ENCODE peak calls at places on chromosomes 3 and 15, in six cellular contexts. One of them, this sample, is unnamed.

GRCh38 chr3:156787926-156788663 is 38.1 kb upstream of the LEKR1 start:
- DNase-seq in GM12878: no peak
- DNase-seq in GM12891: no peak
- DNase-seq in H1: no peak
- DNase-seq in HepG2: no peak
- DNase-seq in K562: peak; percentile 84
- DNase-seq in this sample: no peak

GRCh38 chr15:70475921-70476320 is 287.4 kb downstream of the UACA start:
- DNase-seq in GM12878: no peak
- DNase-seq in GM12891: no peak
- DNase-seq in H1: no peak
- DNase-seq in HepG2: no peak
- DNase-seq in K562: no peak
- DNase-seq in this sample: no peak

GRCh38 chr3:193680220-193680619 is 87.2 kb downstream of the OPA1 start:
- DNase-seq in GM12878: no peak
- DNase-seq in GM12891: no peak
- DNase-seq in H1: no peak
- DNase-seq in HepG2: no peak
- DNase-seq in K562: peak; percentile 3
- DNase-seq in this sample: no peak

GRCh38 chr3:78281381-78281780 is 1241.5 kb downstream of the ROBO2 start:
- DNase-seq in GM12878: no peak
- DNase-seq in GM12891: no peak
- DNase-seq in H1: no peak
- DNase-seq in HepG2: no peak
- DNase-seq in K562: no peak
- DNase-seq in this sample: no peak

GRCh38 chr3:129260606-129261005 is 11.2 kb downstream of the COPG1 start:
- DNase-seq in GM12878: no peak
- DNase-seq in GM12891: no peak
- DNase-seq in H1: no peak
- DNase-seq in HepG2: no peak
- DNase-seq in K562: no peak
- DNase-seq in this sample: no peak

GRCh38 chr3:69439683-69440270 is 53.9 kb upstream of the FRMD4B start:
- DNase-seq in GM12878: peak; percentile 16
- DNase-seq in GM12891: no peak
- DNase-seq in H1: no peak
- DNase-seq in HepG2: peak; percentile 3
- DNase-seq in K562: peak; percentile 3
- DNase-seq in this sample: no peak

GRCh38 chr15:71011503-71012155 is 103.6 kb upstream of the THSD4 start:
- DNase-seq in GM12878: no peak
- DNase-seq in GM12891: no peak
- DNase-seq in H1: no peak
- DNase-seq in HepG2: peak; percentile 3
- DNase-seq in K562: peak; percentile 1
- DNase-seq in this sample: no peak

GRCh38 chr15:55917881-55918296 is 75.5 kb downstream of the NEDD4 start:
- DNase-seq in GM12878: no peak
- DNase-seq in GM12891: no peak
- DNase-seq in H1: no peak
- DNase-seq in HepG2: peak; percentile 58
- DNase-seq in K562: peak; percentile 28
- DNase-seq in this sample: no peak

GRCh38 chr3:123392871-123393620 is 55.8 kb downstream of the ADCY5 start:
- DNase-seq in GM12878: no peak
- DNase-seq in GM12891: no peak
- DNase-seq in H1: no peak
- DNase-seq in HepG2: no peak
- DNase-seq in K562: no peak
- DNase-seq in this sample: no peak

GRCh38 chr3:70120360-70120966 is 120.9 kb downstream of the SAMMSON start:
- DNase-seq in GM12878: peak; percentile 36
- DNase-seq in GM12891: peak; percentile 51
- DNase-seq in H1: peak; percentile 75
- DNase-seq in HepG2: peak; percentile 65
- DNase-seq in K562: peak; percentile 84
- DNase-seq in this sample: peak; percentile 38

GRCh38 chr15:41557673-41558399 is 1.2 kb upstream of the TYRO3 start:
- DNase-seq in GM12878: peak; percentile 7
- DNase-seq in GM12891: peak; percentile 69
- DNase-seq in H1: peak; percentile 86
- DNase-seq in HepG2: peak; percentile 47
- DNase-seq in K562: peak; percentile 84
- DNase-seq in this sample: peak; percentile 43

GRCh38 chr3:48180021-48180420 is 8.2 kb downstream of the CDC25A start:
- DNase-seq in GM12878: no peak
- DNase-seq in GM12891: no peak
- DNase-seq in H1: no peak
- DNase-seq in HepG2: no peak
- DNase-seq in K562: no peak
- DNase-seq in this sample: no peak

GRCh38 chr3:157611176-157611575 is 108.0 kb upstream of the VEPH1 start:
- DNase-seq in GM12878: no peak
- DNase-seq in GM12891: no peak
- DNase-seq in H1: no peak
- DNase-seq in HepG2: no peak
- DNase-seq in K562: no peak
- DNase-seq in this sample: no peak

GRCh38 chr3:99114565-99115291 is 213.2 kb upstream of the DCBLD2 start:
- DNase-seq in GM12878: no peak
- DNase-seq in GM12891: no peak
- DNase-seq in H1: peak; percentile 41
- DNase-seq in HepG2: peak; percentile 20
- DNase-seq in K562: peak; percentile 8
- DNase-seq in this sample: no peak

GRCh38 chr3:46031747-46032146 is 4.5 kb upstream of the XCR1 start:
- DNase-seq in GM12878: no peak
- DNase-seq in GM12891: no peak
- DNase-seq in H1: no peak
- DNase-seq in HepG2: peak; percentile 16
- DNase-seq in K562: no peak
- DNase-seq in this sample: no peak

GRCh38 chr3:183117046-183117445 is 17.8 kb upstream of the MCCC1 start:
- DNase-seq in GM12878: no peak
- DNase-seq in GM12891: no peak
- DNase-seq in H1: no peak
- DNase-seq in HepG2: no peak
- DNase-seq in K562: no peak
- DNase-seq in this sample: no peak

GRCh38 chr3:71753716-71754609 is at the start of gene GPR27:
- DNase-seq in GM12878: no peak
- DNase-seq in GM12891: peak; percentile 27
- DNase-seq in H1: no peak
- DNase-seq in HepG2: no peak
- DNase-seq in K562: no peak
- DNase-seq in this sample: no peak

GRCh38 chr3:143750856-143751255 is 97.4 kb downstream of the SLC9A9 start:
- DNase-seq in GM12878: no peak
- DNase-seq in GM12891: no peak
- DNase-seq in H1: no peak
- DNase-seq in HepG2: no peak
- DNase-seq in K562: no peak
- DNase-seq in this sample: no peak

GRCh38 chr3:106206165-106206564 is 337.4 kb upstream of the CBLB start:
- DNase-seq in GM12878: peak; percentile 28
- DNase-seq in GM12891: peak; percentile 4
- DNase-seq in H1: no peak
- DNase-seq in HepG2: no peak
- DNase-seq in K562: no peak
- DNase-seq in this sample: no peak

GRCh38 chr3:191901746-191902145 is 440.8 kb downstream of the PYDC2 start:
- DNase-seq in GM12878: no peak
- DNase-seq in GM12891: no peak
- DNase-seq in H1: no peak
- DNase-seq in HepG2: no peak
- DNase-seq in K562: no peak
- DNase-seq in this sample: no peak

GRCh38 chr3:125220183-125220582 is 7.6 kb upstream of the SLC12A8 start:
- DNase-seq in GM12878: no peak
- DNase-seq in GM12891: no peak
- DNase-seq in H1: no peak
- DNase-seq in HepG2: no peak
- DNase-seq in K562: no peak
- DNase-seq in this sample: no peak

GRCh38 chr3:43995929-43996378 is 245.7 kb upstream of the TOPAZ1 start:
- DNase-seq in GM12878: no peak
- DNase-seq in GM12891: no peak
- DNase-seq in H1: no peak
- DNase-seq in HepG2: no peak
- DNase-seq in K562: no peak
- DNase-seq in this sample: no peak

GRCh38 chr3:43998374-43998840 is 243.3 kb upstream of the TOPAZ1 start:
- DNase-seq in GM12878: no peak
- DNase-seq in GM12891: no peak
- DNase-seq in H1: no peak
- DNase-seq in HepG2: no peak
- DNase-seq in K562: no peak
- DNase-seq in this sample: no peak

GRCh38 chr3:43996379-43997301 is 245.0 kb upstream of the TOPAZ1 start:
- DNase-seq in GM12878: no peak
- DNase-seq in GM12891: peak; percentile 18
- DNase-seq in H1: no peak
- DNase-seq in HepG2: no peak
- DNase-seq in K562: no peak
- DNase-seq in this sample: peak; percentile 32

GRCh38 chr3:43998841-43999805 is 242.6 kb upstream of the TOPAZ1 start:
- DNase-seq in GM12878: no peak
- DNase-seq in GM12891: peak; percentile 42
- DNase-seq in H1: no peak
- DNase-seq in HepG2: no peak
- DNase-seq in K562: no peak
- DNase-seq in this sample: no peak

DNA sequence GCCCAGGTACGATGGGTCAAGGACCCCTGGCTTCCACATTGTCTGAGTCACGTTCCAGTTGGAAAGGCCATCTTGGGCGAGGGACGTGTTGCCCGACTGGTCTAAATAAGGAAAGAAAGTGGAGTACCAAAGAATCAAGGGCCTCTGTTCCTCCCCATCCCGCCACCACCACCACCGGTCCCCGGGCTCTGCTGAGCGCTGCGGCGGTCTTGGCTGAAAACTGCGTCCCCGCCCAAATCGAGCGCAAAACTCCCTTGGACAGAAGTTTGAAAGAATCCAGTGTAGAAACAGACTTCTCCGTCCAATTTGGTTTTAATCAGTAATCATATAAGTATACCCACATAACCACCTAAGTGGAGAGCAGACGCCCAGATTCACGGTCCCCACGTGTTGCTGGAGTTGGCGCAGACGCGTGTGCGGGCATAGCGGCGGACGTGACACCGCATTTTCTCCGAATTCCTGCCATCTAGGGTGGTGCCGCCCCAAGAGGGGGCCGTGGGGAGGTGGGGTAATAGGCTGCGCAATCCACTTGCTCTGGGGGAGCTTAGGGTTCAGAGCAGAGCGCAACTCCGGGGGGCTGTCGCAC is 243.8 kb upstream of the TOPAZ1 start:
- DNase-seq in GM12878: no peak
- DNase-seq in GM12891: no peak
- DNase-seq in H1: no peak
- DNase-seq in HepG2: no peak
- DNase-seq in K562: no peak
- DNase-seq in this sample: no peak
- TF ChIP-seq TAF1 in GM12878: no peak
- TF ChIP-seq TAF1 in GM12891: no peak
- TF ChIP-seq TAF1 in H1: no peak
- TF ChIP-seq TAF1 in HepG2: no peak
- TF ChIP-seq TAF1 in K562: no peak
- TF ChIP-seq TAF1 in this sample: no peak

DNA sequence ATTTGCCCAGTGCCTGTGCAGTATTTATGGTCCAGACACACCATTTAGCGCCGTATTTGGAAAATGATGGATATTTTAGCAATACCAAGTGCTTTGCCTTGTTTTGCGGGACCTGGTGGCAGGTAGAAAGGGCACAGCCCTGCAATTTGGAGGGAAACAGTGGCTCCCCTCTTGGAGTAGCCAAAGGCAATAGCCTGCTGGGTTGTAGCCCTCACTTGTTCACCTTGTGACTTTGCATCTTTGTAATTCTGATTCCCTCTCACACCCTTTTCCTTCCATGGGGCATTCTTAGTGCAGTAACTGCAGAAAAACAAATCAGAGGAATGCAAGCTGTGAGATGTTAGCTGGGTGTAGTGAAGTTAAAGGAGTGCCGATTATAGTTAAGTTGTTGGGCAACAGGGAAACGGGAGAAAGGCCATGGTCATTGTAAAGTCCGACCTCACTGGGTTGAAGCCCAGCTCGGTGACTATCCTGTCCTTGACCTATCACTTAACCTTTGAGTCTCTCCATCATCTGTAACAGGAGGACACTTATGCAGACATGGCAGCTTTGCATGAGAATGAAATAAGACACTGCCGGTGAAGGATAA is 131.0 kb upstream of the KLHL25 start:
- DNase-seq in GM12878: no peak
- DNase-seq in GM12891: no peak
- DNase-seq in H1: no peak
- DNase-seq in HepG2: no peak
- DNase-seq in K562: no peak
- DNase-seq in this sample: no peak
- TF ChIP-seq POLR2A in GM12878: no peak
- TF ChIP-seq POLR2A in GM12891: no peak
- TF ChIP-seq POLR2A in H1: no peak
- TF ChIP-seq POLR2A in HepG2: no peak
- TF ChIP-seq POLR2A in K562: no peak
- TF ChIP-seq POLR2A in this sample: no peak

DNA sequence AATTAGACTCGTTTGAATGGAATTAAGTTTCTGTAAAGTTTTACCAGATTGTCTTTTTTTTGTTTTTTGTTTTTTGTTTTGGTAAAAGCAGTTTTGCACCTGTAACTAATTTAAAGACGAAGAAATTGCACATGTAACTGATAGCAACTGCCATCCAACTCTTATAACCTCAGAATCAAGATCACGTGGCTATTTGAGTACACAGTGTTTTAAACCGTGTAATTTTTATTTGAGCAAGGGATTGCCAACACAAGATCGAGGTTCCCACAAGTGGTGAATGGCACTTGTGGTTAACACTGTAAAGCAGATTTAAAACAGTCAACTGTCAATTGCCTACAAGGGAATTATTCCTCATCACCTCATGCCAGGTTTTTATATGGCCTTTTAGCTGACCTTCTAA is 67.3 kb downstream of the PPARG start:
- DNase-seq in GM12878: no peak
- DNase-seq in GM12891: no peak
- DNase-seq in H1: no peak
- DNase-seq in HepG2: no peak
- DNase-seq in K562: no peak
- DNase-seq in this sample: no peak
- TF ChIP-seq POLR2AphosphoS5 in GM12878: no peak
- TF ChIP-seq POLR2AphosphoS5 in GM12891: no peak
- TF ChIP-seq POLR2AphosphoS5 in H1: no peak
- TF ChIP-seq POLR2AphosphoS5 in HepG2: no peak
- TF ChIP-seq POLR2AphosphoS5 in K562: no peak
- TF ChIP-seq POLR2AphosphoS5 in this sample: no peak

DNA sequence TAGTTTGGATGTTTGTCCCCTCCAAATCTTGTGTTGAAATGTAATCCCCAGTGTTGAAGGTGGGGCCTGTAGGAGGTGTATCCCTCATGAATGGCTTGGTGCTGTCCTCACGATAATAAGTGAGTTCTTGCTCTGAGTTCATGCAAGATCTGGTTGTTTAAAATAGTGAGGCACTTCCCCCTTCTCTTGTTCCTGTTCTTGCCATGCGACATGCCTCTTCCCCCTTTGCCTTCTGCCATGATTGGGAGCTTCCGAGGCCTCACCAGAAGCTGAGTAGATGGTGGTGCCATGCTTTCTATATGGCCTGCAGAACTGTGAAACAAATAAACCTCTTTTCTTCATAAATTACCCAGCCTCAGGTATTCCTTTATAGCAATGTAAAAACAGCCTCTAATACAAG is 39.2 kb downstream of the REC114 start:
- DNase-seq in GM12878: no peak
- DNase-seq in GM12891: no peak
- DNase-seq in H1: no peak
- DNase-seq in HepG2: no peak
- DNase-seq in K562: peak; percentile 21
- DNase-seq in this sample: no peak
- TF ChIP-seq TAF1 in GM12878: no peak
- TF ChIP-seq TAF1 in GM12891: no peak
- TF ChIP-seq TAF1 in H1: no peak
- TF ChIP-seq TAF1 in HepG2: no peak
- TF ChIP-seq TAF1 in K562: no peak
- TF ChIP-seq TAF1 in this sample: no peak

This sample was measured in GM12892.